ENCODE peak calls at places on chromosome 4, in ten cellular contexts. G, E, H, M, S, O, F, N, K and B are unnamed samples.

GRCh38 chr4:1373892-1374705 is 27.1 kb downstream of the UVSSA start:
- DNase-seq in G (no peak), M (no peak), N (no peak), F (no peak), S (peak), H (no peak), K (no peak), O (no peak), E (no peak), B (no peak)

GRCh38 chr4:136651278-136651667 is 881.0 kb downstream of the PCDH18 start:
- DNase-seq in H (no peak), K (no peak), O (peak), S (no peak), M (no peak), E (no peak), F (no peak), N (no peak), G (no peak), B (no peak)

GRCh38 chr4:8610858-8611610 is 18.5 kb downstream of the CPZ start:
- DNase-seq in M (no peak), E (no peak), O (no peak), G (no peak), N (no peak), S (no peak), H (no peak), F (no peak), K (no peak), B (no peak)

GRCh38 chr4:182369211-182369610 is 126.0 kb downstream of the TENM3 start:
- DNase-seq in H (peak), M (no peak), N (no peak), S (no peak), E (peak), F (no peak), K (no peak), O (peak), G (no peak), B (no peak)

GRCh38 chr4:105598787-105599186 is 46.4 kb downstream of the ARHGEF38 start:
- DNase-seq in F (no peak), E (no peak), S (no peak), N (no peak), H (no peak), M (no peak), K (no peak), O (no peak), G (no peak), B (no peak)

GRCh38 chr4:152464030-152464823 is 71.7 kb downstream of the FBXW7 start:
- DNase-seq in K (no peak), F (no peak), O (no peak), H (no peak), G (no peak), N (no peak), S (no peak), E (no peak), M (no peak), B (no peak)

GRCh38 chr4:47213106-47213505 is 181.7 kb downstream of the GABRB1 start:
- DNase-seq in S (no peak), H (peak), K (no peak), E (no peak), O (no peak), N (no peak), G (no peak), F (no peak), M (no peak), B (no peak)

GRCh38 chr4:118586357-118586790 is 98.8 kb upstream of the METTL14 start:
- DNase-seq in S (peak), H (no peak), G (no peak), F (no peak), M (no peak), O (no peak), K (no peak), N (no peak), E (no peak), B (no peak)

GRCh38 chr4:11010624-11011023 is 326.1 kb upstream of the CLNK start:
- DNase-seq in O (no peak), N (no peak), K (no peak), E (no peak), F (no peak), S (no peak), M (no peak), H (no peak), G (no peak), B (no peak)

GRCh38 chr4:52822583-52823477 is 39.3 kb upstream of the RASL11B start:
- DNase-seq in M (no peak), S (no peak), G (no peak), O (peak), K (no peak), E (peak), N (no peak), H (peak), F (no peak), B (no peak)

GRCh38 chr4:10083861-10084641 is 32.5 kb downstream of the WDR1 start:
- DNase-seq in S (peak), H (no peak), M (no peak), O (no peak), K (peak), E (no peak), G (peak), N (no peak), F (no peak), B (no peak)

GRCh38 chr4:38800956-38801450 is 3.6 kb downstream of the TLR1 start:
- DNase-seq in E (no peak), N (no peak), G (no peak), M (no peak), O (no peak), K (no peak), F (no peak), S (no peak), H (no peak), B (no peak)

GRCh38 chr4:120731561-120731960 is 191.0 kb downstream of the PRDM5 start:
- DNase-seq in N (no peak), E (no peak), O (peak), S (no peak), H (peak), G (no peak), M (peak), F (no peak), K (no peak), B (no peak)

GRCh38 chr4:29756966-29757365 is 963.2 kb upstream of the PCDH7 start:
- DNase-seq in O (no peak), K (no peak), H (no peak), N (no peak), E (no peak), G (no peak), S (no peak), M (no peak), F (no peak), B (no peak)

GRCh38 chr4:129583868-129584267 is 487.9 kb downstream of the C4orf33 start:
- DNase-seq in O (peak), N (no peak), F (no peak), S (no peak), M (no peak), G (no peak), H (no peak), E (no peak), K (no peak), B (no peak)

GRCh38 chr4:186104114-186104894 is at the start of gene FAM149A:
- DNase-seq in G (peak), E (no peak), K (peak), H (peak), F (peak), M (no peak), N (no peak), S (peak), O (no peak), B (peak)

GRCh38 chr4:95522682-95523410 is 25.9 kb downstream of the UNC5C start:
- DNase-seq in O (no peak), N (no peak), S (no peak), M (no peak), G (no peak), E (no peak), F (no peak), K (no peak), H (no peak), B (no peak)

GRCh38 chr4:155807021-155807420 is 48.2 kb downstream of the GUCY1B1 start:
- DNase-seq in S (no peak), E (peak), G (no peak), N (no peak), H (peak), F (no peak), O (no peak), M (no peak), K (no peak), B (no peak)

GRCh38 chr4:52560844-52561280 is 98.2 kb downstream of the USP46 start:
- DNase-seq in G (no peak), E (no peak), M (no peak), O (no peak), S (no peak), K (no peak), F (no peak), H (no peak), N (peak), B (no peak)

GRCh38 chr4:128942547-128942946 is 133.0 kb downstream of the JADE1 start:
- DNase-seq in H (peak), K (no peak), G (no peak), S (no peak), E (peak), F (no peak), M (no peak), N (no peak), O (no peak), B (no peak)

GRCh38 chr4:175813126-175813715 is 1.2 kb upstream of the GPM6A start:
- DNase-seq in F (no peak), M (no peak), E (no peak), G (no peak), H (no peak), O (no peak), K (no peak), N (no peak), S (no peak), B (no peak)

GRCh38 chr4:112747035-112747434 is 110.1 kb downstream of the LARP7 start:
- DNase-seq in S (no peak), M (no peak), K (no peak), G (no peak), F (no peak), H (peak), E (no peak), O (peak), N (no peak), B (no peak)

GRCh38 chr4:88661724-88662123 is 35.9 kb downstream of the NAP1L5 start:
- DNase-seq in O (peak), K (no peak), S (no peak), E (peak), F (no peak), G (no peak), N (no peak), M (no peak), H (peak), B (no peak)

GRCh38 chr4:109298279-109299010 is 4.0 kb downstream of the COL25A1 start:
- DNase-seq in S (no peak), M (peak), K (no peak), G (peak), N (no peak), E (no peak), F (no peak), O (peak), H (peak), B (no peak)

GRCh38 chr4:140252144-140252741 is 98.3 kb upstream of the MAML3 start:
- DNase-seq in M (peak), K (no peak), O (no peak), E (no peak), S (peak), N (no peak), F (no peak), H (peak), G (no peak), B (no peak)

GRCh38 chr4:125801924-125802323 is 487.2 kb downstream of the FAT4 start:
- DNase-seq in K (no peak), O (no peak), M (no peak), H (no peak), F (no peak), G (no peak), E (no peak), N (no peak), S (no peak), B (no peak)

GRCh38 chr4:77355731-77356130 is 198.7 kb downstream of the CCNG2 start:
- DNase-seq in K (no peak), G (no peak), S (no peak), N (no peak), H (no peak), O (no peak), E (no peak), F (no peak), M (no peak), B (no peak)

GRCh38 chr4:184293552-184293951 is 75.9 kb upstream of the ENPP6 start:
- DNase-seq in K (no peak), H (no peak), E (no peak), S (no peak), F (no peak), M (peak), N (no peak), O (no peak), G (no peak), B (no peak)

GRCh38 chr4:4994312-4995097 is 24.8 kb downstream of the CYTL1 start:
- DNase-seq in O (no peak), S (peak), N (no peak), K (no peak), E (no peak), H (no peak), F (no peak), G (no peak), M (no peak), B (no peak)

GRCh38 chr4:4343038-4343437 is 43.9 kb upstream of the NSG1 start:
- DNase-seq in M (no peak), H (no peak), F (no peak), E (no peak), N (no peak), K (no peak), S (no peak), O (no peak), G (no peak), B (no peak)

GRCh38 chr4:29002151-29002550 is 1718.0 kb upstream of the PCDH7 start:
- DNase-seq in M (no peak), G (no peak), H (peak), E (no peak), F (no peak), K (no peak), S (no peak), N (no peak), O (no peak), B (no peak)

GRCh38 chr4:122764071-122764807 is 31.7 kb downstream of the BBS12 start:
- DNase-seq in E (no peak), S (no peak), H (peak), F (no peak), N (no peak), K (no peak), G (no peak), O (peak), M (no peak), B (no peak)

GRCh38 chr4:124173892-124174291 is 538.6 kb downstream of the ANKRD50 start:
- DNase-seq in S (no peak), E (no peak), O (no peak), H (no peak), N (no peak), K (no peak), G (no peak), F (no peak), M (no peak), B (no peak)

GRCh38 chr4:102180080-102180479 is 165.2 kb downstream of the SLC39A8 start:
- DNase-seq in M (no peak), G (no peak), O (no peak), H (no peak), S (no peak), F (no peak), N (no peak), E (no peak), K (no peak), B (no peak)

GRCh38 chr4:122788935-122789334 is 37.7 kb upstream of the FGF2 start:
- DNase-seq in S (no peak), E (no peak), F (no peak), G (no peak), O (no peak), M (no peak), N (no peak), H (no peak), K (no peak), B (no peak)

GRCh38 chr4:142405021-142405991 is 440.8 kb downstream of the INPP4B start:
- DNase-seq in S (peak), G (no peak), M (peak), E (no peak), N (no peak), O (peak), F (no peak), H (peak), K (peak), B (no peak)